ENCODE peak calls at places on chromosomes 12 and 14, in five cellular contexts. One of them, this sample, is unnamed. For H3K4me1 and H3K36me3, the result is how much of the 10 kb centered on the place peaks cover.

GRCh38 chr14:24674204-24674970 is 40.4 kb upstream of the GZMB start:
- DNase-seq in GM23248: no peak
- DNase-seq in heart right ventricle: no peak
- DNase-seq in spleen: no peak
- DNase-seq in tibial artery: no peak
- DNase-seq in this sample: no peak

GRCh38 chr14:56338674-56339073 is 220.5 kb downstream of the PELI2 start:
- DNase-seq in GM23248: no peak
- DNase-seq in heart right ventricle: no peak
- DNase-seq in spleen: no peak
- DNase-seq in tibial artery: no peak
- DNase-seq in this sample: no peak

GRCh38 chr12:57063991-57064725 is 14.2 kb upstream of the MYO1A start:
- DNase-seq in GM23248: no peak
- DNase-seq in heart right ventricle: no peak
- DNase-seq in spleen: no peak
- DNase-seq in tibial artery: no peak
- DNase-seq in this sample: no peak

GRCh38 chr14:36784541-36784940 is 122.9 kb downstream of the PAX9 start:
- DNase-seq in GM23248: no peak
- DNase-seq in heart right ventricle: no peak
- DNase-seq in spleen: no peak
- DNase-seq in tibial artery: no peak
- DNase-seq in this sample: no peak

GRCh38 chr14:96688629-96689028 is 108.6 kb upstream of the VRK1 start:
- DNase-seq in GM23248: no peak
- DNase-seq in heart right ventricle: no peak
- DNase-seq in spleen: no peak
- DNase-seq in tibial artery: no peak
- DNase-seq in this sample: no peak

GRCh38 chr12:4743046-4743445 is 22.8 kb downstream of the GALNT8 start:
- DNase-seq in GM23248: no peak
- DNase-seq in heart right ventricle: no peak
- DNase-seq in spleen: no peak
- DNase-seq in tibial artery: no peak
- DNase-seq in this sample: no peak

GRCh38 chr12:2614341-2614740 is 180.4 kb upstream of the FKBP4 start:
- DNase-seq in GM23248: peak
- DNase-seq in heart right ventricle: no peak
- DNase-seq in spleen: no peak
- DNase-seq in tibial artery: no peak
- DNase-seq in this sample: peak

GRCh38 chr12:112577473-112578334 is 159.0 kb downstream of the PTPN11 start:
- DNase-seq in GM23248: no peak
- DNase-seq in heart right ventricle: no peak
- DNase-seq in spleen: no peak
- DNase-seq in tibial artery: no peak
- DNase-seq in this sample: no peak

GRCh38 chr14:60151715-60152114 is 13.5 kb downstream of the DHRS7 start:
- DNase-seq in GM23248: peak
- DNase-seq in heart right ventricle: peak
- DNase-seq in spleen: peak
- DNase-seq in tibial artery: peak
- DNase-seq in this sample: peak

GRCh38 chr14:69535230-69535848 is 39.3 kb downstream of the CCDC177 start:
- DNase-seq in GM23248: peak
- DNase-seq in heart right ventricle: peak
- DNase-seq in spleen: no peak
- DNase-seq in tibial artery: peak
- DNase-seq in this sample: peak

GRCh38 chr14:28762949-28763313 is 3.7 kb upstream of the FOXG1 start:
- DNase-seq in GM23248: no peak
- DNase-seq in heart right ventricle: no peak
- DNase-seq in spleen: no peak
- DNase-seq in tibial artery: no peak
- DNase-seq in this sample: no peak

GRCh38 chr14:100674897-100675618 is 51.6 kb upstream of the DLK1 start:
- DNase-seq in GM23248: no peak
- DNase-seq in heart right ventricle: no peak
- DNase-seq in spleen: no peak
- DNase-seq in tibial artery: no peak
- DNase-seq in this sample: no peak

GRCh38 chr14:24231263-24232120 is 675 bp downstream of the NEDD8 start:
- DNase-seq in GM23248: peak
- DNase-seq in heart right ventricle: no peak
- DNase-seq in spleen: no peak
- DNase-seq in tibial artery: no peak
- DNase-seq in this sample: peak

GRCh38 chr14:68380304-68380840 is 412.5 kb downstream of the ZFP36L1 start:
- DNase-seq in GM23248: peak
- DNase-seq in heart right ventricle: no peak
- DNase-seq in spleen: no peak
- DNase-seq in tibial artery: no peak
- DNase-seq in this sample: no peak

GRCh38 chr12:112163471-112164325 is 38.3 kb downstream of the TRAFD1 start:
- DNase-seq in GM23248: no peak
- DNase-seq in heart right ventricle: no peak
- DNase-seq in spleen: peak
- DNase-seq in tibial artery: no peak
- DNase-seq in this sample: no peak

GRCh38 chr12:2958432-2959193 is 584 bp upstream of the TEAD4 start:
- DNase-seq in GM23248: peak
- DNase-seq in heart right ventricle: peak
- DNase-seq in spleen: peak
- DNase-seq in tibial artery: peak
- DNase-seq in this sample: peak

GRCh38 chr14:75310295-75311059 is 31.8 kb downstream of the FOS start:
- DNase-seq in GM23248: peak
- DNase-seq in heart right ventricle: peak
- DNase-seq in spleen: no peak
- DNase-seq in tibial artery: peak
- DNase-seq in this sample: peak

GRCh38 chr12:52566847-52567291 is 6.8 kb downstream of the KRT74 start:
- DNase-seq in GM23248: no peak
- DNase-seq in heart right ventricle: peak
- DNase-seq in spleen: peak
- DNase-seq in tibial artery: no peak
- DNase-seq in this sample: no peak

GRCh38 chr12:63362801-63363200 is 211.8 kb upstream of the AVPR1A start:
- DNase-seq in GM23248: no peak
- DNase-seq in heart right ventricle: no peak
- DNase-seq in spleen: no peak
- DNase-seq in tibial artery: no peak
- DNase-seq in this sample: no peak

GRCh38 chr12:66929121-66929520 is 250.2 kb upstream of the GRIP1 start:
- DNase-seq in GM23248: no peak
- DNase-seq in heart right ventricle: no peak
- DNase-seq in spleen: no peak
- DNase-seq in tibial artery: no peak
- DNase-seq in this sample: no peak

GRCh38 chr12:30754383-30754749 is 385 bp downstream of the CAPRIN2 start:
- DNase-seq in GM23248: no peak
- DNase-seq in heart right ventricle: no peak
- DNase-seq in spleen: no peak
- DNase-seq in tibial artery: no peak
- DNase-seq in this sample: no peak

GRCh38 chr12:117850048-117850447 is 118.7 kb downstream of the KSR2 start:
- DNase-seq in GM23248: peak
- DNase-seq in heart right ventricle: no peak
- DNase-seq in spleen: no peak
- DNase-seq in tibial artery: no peak
- DNase-seq in this sample: peak

GRCh38 chr12:40552868-40553267 is 139.4 kb upstream of the CNTN1 start:
- DNase-seq in GM23248: peak
- DNase-seq in heart right ventricle: no peak
- DNase-seq in spleen: no peak
- DNase-seq in tibial artery: no peak
- DNase-seq in this sample: no peak

GRCh38 chr12:78229491-78230209 is 399.0 kb downstream of the NAV3 start:
- DNase-seq in GM23248: peak
- DNase-seq in heart right ventricle: no peak
- DNase-seq in spleen: no peak
- DNase-seq in tibial artery: no peak
- DNase-seq in this sample: peak

GRCh38 chr14:94213021-94213420 is 38.9 kb downstream of the PPP4R4 start:
- DNase-seq in GM23248: peak
- DNase-seq in heart right ventricle: no peak
- DNase-seq in spleen: no peak
- DNase-seq in tibial artery: no peak
- DNase-seq in this sample: peak

GRCh38 chr14:102805454-102805891 is 28.2 kb downstream of the TRAF3 start:
- DNase-seq in GM23248: peak
- DNase-seq in heart right ventricle: no peak
- DNase-seq in spleen: no peak
- DNase-seq in tibial artery: peak
- DNase-seq in this sample: peak

GRCh38 chr12:77131977-77132490 is 66.7 kb upstream of the E2F7 start:
- DNase-seq in GM23248: no peak
- DNase-seq in heart right ventricle: no peak
- DNase-seq in spleen: no peak
- DNase-seq in tibial artery: no peak
- DNase-seq in this sample: no peak

GRCh38 chr14:88848571-88848970 is 24.1 kb downstream of the TTC8 start:
- DNase-seq in GM23248: peak
- DNase-seq in heart right ventricle: no peak
- DNase-seq in spleen: no peak
- DNase-seq in tibial artery: no peak
- DNase-seq in this sample: no peak

GRCh38 chr12:69985656-69986055 is 160.6 kb downstream of the MYRFL start:
- DNase-seq in GM23248: no peak
- DNase-seq in heart right ventricle: no peak
- DNase-seq in spleen: no peak
- DNase-seq in tibial artery: no peak
- DNase-seq in this sample: no peak

GRCh38 chr12:31323466-31324115 is 2.4 kb downstream of the SINHCAF start:
- DNase-seq in GM23248: peak
- DNase-seq in heart right ventricle: peak
- DNase-seq in spleen: peak
- DNase-seq in tibial artery: peak
- DNase-seq in this sample: no peak

GRCh38 chr12:53091756-53092155 is 5.7 kb upstream of the IGFBP6 start:
- DNase-seq in GM23248: no peak
- DNase-seq in heart right ventricle: no peak
- DNase-seq in spleen: no peak
- DNase-seq in tibial artery: no peak
- DNase-seq in this sample: no peak

GRCh38 chr14:54191846-54192245 is 205.0 kb upstream of the CDKN3 start:
- DNase-seq in GM23248: no peak
- DNase-seq in heart right ventricle: no peak
- DNase-seq in spleen: no peak
- DNase-seq in tibial artery: no peak
- DNase-seq in this sample: no peak

GRCh38 chr12:71237128-71237527 is 79.3 kb upstream of the TSPAN8 start:
- DNase-seq in GM23248: no peak
- DNase-seq in heart right ventricle: no peak
- DNase-seq in spleen: no peak
- DNase-seq in tibial artery: no peak
- DNase-seq in this sample: no peak

GRCh38 chr12:110545812-110546211 is 37.3 kb downstream of the PPTC7 start:
- DNase-seq in GM23248: peak
- DNase-seq in heart right ventricle: no peak
- DNase-seq in spleen: no peak
- DNase-seq in tibial artery: no peak
- DNase-seq in this sample: no peak

GRCh38 chr14:73696466-73697390 is 17.5 kb downstream of the PNMA1 start:
- DNase-seq in GM23248: peak
- DNase-seq in heart right ventricle: no peak
- DNase-seq in spleen: no peak
- DNase-seq in tibial artery: no peak
- DNase-seq in this sample: peak

DNA sequence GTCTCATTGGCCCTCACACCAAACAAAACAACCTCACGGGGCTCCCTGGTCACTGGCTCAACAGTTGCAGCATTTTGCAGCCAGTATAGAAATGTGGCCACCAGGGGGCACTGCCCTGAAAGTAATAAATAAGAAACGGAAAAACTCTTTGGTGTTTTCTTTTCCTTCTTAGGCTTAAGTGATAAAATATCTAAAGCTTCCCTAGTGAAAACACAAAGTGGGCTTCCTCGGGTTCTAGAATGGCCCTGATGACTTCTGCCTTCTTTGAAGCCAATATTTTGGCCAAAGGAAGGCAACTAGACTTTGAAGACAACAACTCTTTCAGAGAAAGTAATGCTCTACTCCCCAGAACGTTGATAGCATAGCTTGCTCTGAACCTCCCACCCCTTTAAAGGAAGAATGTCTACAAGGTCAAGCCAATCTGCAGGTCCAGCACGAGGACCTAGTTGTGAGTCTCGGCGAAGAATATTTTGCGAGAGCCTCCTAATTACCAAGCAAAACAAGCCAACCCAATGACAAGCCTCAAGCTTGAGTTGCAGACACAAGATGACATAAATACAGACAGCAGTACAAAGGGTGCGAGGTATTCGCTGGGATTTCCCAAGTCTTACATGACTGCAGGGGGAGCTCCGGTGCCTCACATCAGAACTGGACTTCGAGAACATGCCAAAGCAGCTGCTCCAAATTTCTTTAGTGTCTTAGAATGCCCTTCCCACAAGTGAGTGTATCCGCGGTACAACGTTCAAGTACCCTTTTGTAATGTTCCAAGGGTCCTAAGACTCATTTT is 2.6 kb downstream of the ITPK1 start:
- DNase-seq in GM23248: peak
- DNase-seq in heart right ventricle: peak
- DNase-seq in spleen: peak
- DNase-seq in tibial artery: peak
- DNase-seq in this sample: peak
- H3K4me1 ChIP-seq in GM23248: under half
- H3K4me1 ChIP-seq in heart right ventricle: half or more
- H3K4me1 ChIP-seq in spleen: half or more
- H3K4me1 ChIP-seq in tibial artery: under half
- H3K4me1 ChIP-seq in this sample: under half

DNA sequence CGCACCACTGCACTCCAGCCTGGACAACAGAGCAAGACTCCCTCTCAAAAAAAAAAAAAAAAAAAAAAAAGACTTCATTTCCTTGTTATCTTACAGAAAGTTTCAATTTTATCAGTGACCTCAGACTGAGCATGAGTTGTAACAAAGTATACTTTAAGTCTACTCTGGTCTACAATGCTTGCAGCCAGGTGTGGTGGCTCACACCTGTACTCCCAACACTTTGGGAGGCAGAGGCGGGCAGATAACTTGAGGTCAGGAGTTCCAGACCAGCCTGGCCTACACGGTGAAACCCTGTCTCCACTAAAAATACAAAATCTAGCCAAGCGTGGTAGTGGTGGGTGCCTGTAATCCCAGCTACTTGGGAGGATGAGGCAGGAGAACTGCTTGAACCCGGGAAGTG is 18.0 kb downstream of the HNRNPC start:
- DNase-seq in GM23248: no peak
- DNase-seq in heart right ventricle: no peak
- DNase-seq in spleen: no peak
- DNase-seq in tibial artery: no peak
- DNase-seq in this sample: no peak
- H3K36me3 ChIP-seq in GM23248: half or more
- H3K36me3 ChIP-seq in heart right ventricle: under half
- H3K36me3 ChIP-seq in spleen: under half
- H3K36me3 ChIP-seq in tibial artery: under half
- H3K36me3 ChIP-seq in this sample: half or more

GRCh38 chr12:123121670-123122069 is 29.2 kb downstream of the PITPNM2 start:
- DNase-seq in GM23248: no peak
- DNase-seq in heart right ventricle: no peak
- DNase-seq in spleen: no peak
- DNase-seq in tibial artery: no peak
- DNase-seq in this sample: no peak
- H3K4me1 ChIP-seq in GM23248: under half
- H3K4me1 ChIP-seq in heart right ventricle: under half
- H3K4me1 ChIP-seq in spleen: under half
- H3K4me1 ChIP-seq in tibial artery: under half
- H3K4me1 ChIP-seq in this sample: under half

GRCh38 chr12:45893240-45893639 is 97.1 kb downstream of the SCAF11 start:
- DNase-seq in GM23248: peak
- DNase-seq in heart right ventricle: no peak
- DNase-seq in spleen: no peak
- DNase-seq in tibial artery: no peak
- DNase-seq in this sample: no peak
- H3K36me3 ChIP-seq in GM23248: under half
- H3K36me3 ChIP-seq in heart right ventricle: under half
- H3K36me3 ChIP-seq in spleen: under half
- H3K36me3 ChIP-seq in tibial artery: under half
- H3K36me3 ChIP-seq in this sample: under half

This sample was measured in adipocyte.